ENCODE peak calls at places on chromosome 10, in five cellular contexts. N is A549, P is mesenchymal stem cell, H is neuronal stem cell, E is GM23338. K is an unnamed sample.

GRCh38 chr10:103690281-103690680 is 165.1 kb downstream of the SH3PXD2A start:
- DNase-seq in N (no peak), P (no peak), H (no peak), E (no peak), K (peak)

GRCh38 chr10:36640626-36641025 is 484.8 kb upstream of the ANKRD30A start:
- DNase-seq in P (no peak), N (no peak), H (no peak), E (no peak), K (no peak)

GRCh38 chr10:108598320-108598695 is 1325.0 kb downstream of the XPNPEP1 start:
- DNase-seq in E (peak), P (no peak), H (no peak), N (no peak), K (no peak)

GRCh38 chr10:72087969-72088878 is at the start of gene SPOCK2:
- DNase-seq in P (peak), N (no peak), E (peak), H (peak), K (no peak)

GRCh38 chr10:77899080-77899477 is 27.5 kb downstream of the DLG5 start:
- DNase-seq in E (no peak), N (peak), P (no peak), H (no peak), K (no peak)

GRCh38 chr10:3192856-3193635 is 20.5 kb upstream of the PITRM1 start:
- DNase-seq in P (peak), E (peak), N (peak), H (peak), K (no peak)

GRCh38 chr10:93065675-93066543 is 5.3 kb downstream of the CYP26C1 start:
- DNase-seq in P (no peak), H (no peak), N (no peak), E (peak), K (no peak)

GRCh38 chr10:788796-789748 is 99.6 kb upstream of the DIP2C start:
- DNase-seq in N (peak), E (peak), P (peak), H (peak), K (peak)

GRCh38 chr10:120480848-120481247 is 23.8 kb downstream of the PLPP4 start:
- DNase-seq in N (no peak), H (no peak), E (no peak), P (no peak), K (no peak)

GRCh38 chr10:43264324-43264986 is 2.4 kb downstream of the RASGEF1A start:
- DNase-seq in N (no peak), P (no peak), H (no peak), E (no peak), K (no peak)

GRCh38 chr10:3150961-3151360 is 21.6 kb downstream of the PITRM1 start:
- DNase-seq in H (no peak), N (no peak), P (no peak), E (no peak), K (no peak)

GRCh38 chr10:69953851-69954250 is 98.8 kb upstream of the MACROH2A2 start:
- DNase-seq in P (no peak), E (no peak), N (no peak), H (no peak), K (no peak)

GRCh38 chr10:118305730-118306129 is 36.4 kb downstream of the FAM204A start:
- DNase-seq in E (no peak), P (no peak), H (no peak), N (no peak), K (no peak)

GRCh38 chr10:25725917-25726716 is 207.9 kb upstream of the MYO3A start:
- DNase-seq in E (peak), P (peak), H (peak), N (peak), K (peak)

GRCh38 chr10:116720241-116721047 is 21.9 kb downstream of the HSPA12A start:
- DNase-seq in P (no peak), H (no peak), N (no peak), E (no peak), K (no peak)

GRCh38 chr10:21534611-21535493 is 820 bp downstream of the MLLT10 start:
- DNase-seq in P (peak), N (peak), H (no peak), E (peak), K (peak)

GRCh38 chr10:91838199-91838598 is 40.0 kb downstream of the TNKS2 start:
- DNase-seq in N (no peak), E (no peak), P (no peak), H (no peak), K (no peak)

GRCh38 chr10:93788413-93789208 is 30.9 kb downstream of the LGI1 start:
- DNase-seq in N (no peak), H (no peak), E (no peak), P (no peak), K (no peak)

GRCh38 chr10:131155218-131155902 is 156.2 kb downstream of the TCERG1L start:
- DNase-seq in E (no peak), H (no peak), N (no peak), P (no peak), K (no peak)

GRCh38 chr10:44465430-44466115 is 80.7 kb upstream of the CXCL12 start:
- DNase-seq in N (no peak), H (no peak), E (peak), P (peak), K (no peak)

GRCh38 chr10:124497196-124497990 is 35.8 kb downstream of the LHPP start:
- DNase-seq in N (no peak), H (no peak), E (no peak), P (no peak), K (no peak)

GRCh38 chr10:113630929-113631533 is 32.8 kb downstream of the NRAP start:
- DNase-seq in P (no peak), H (no peak), N (no peak), E (no peak), K (no peak)

GRCh38 chr10:111076682-111077661 is at the start of gene ADRA2A:
- DNase-seq in P (peak), N (peak), H (peak), E (peak), K (peak)

GRCh38 chr10:7819126-7819470 is 793 bp downstream of the TAF3 start:
- DNase-seq in P (peak), H (peak), N (peak), E (peak), K (peak)

GRCh38 chr10:53601260-53601875 is 828.8 kb upstream of the MBL2 start:
- DNase-seq in N (peak), E (peak), H (peak), P (peak), K (no peak)

GRCh38 chr10:12252882-12253546 is 57.0 kb downstream of the CDC123 start:
- DNase-seq in H (no peak), P (peak), N (peak), E (peak), K (no peak)

DNA sequence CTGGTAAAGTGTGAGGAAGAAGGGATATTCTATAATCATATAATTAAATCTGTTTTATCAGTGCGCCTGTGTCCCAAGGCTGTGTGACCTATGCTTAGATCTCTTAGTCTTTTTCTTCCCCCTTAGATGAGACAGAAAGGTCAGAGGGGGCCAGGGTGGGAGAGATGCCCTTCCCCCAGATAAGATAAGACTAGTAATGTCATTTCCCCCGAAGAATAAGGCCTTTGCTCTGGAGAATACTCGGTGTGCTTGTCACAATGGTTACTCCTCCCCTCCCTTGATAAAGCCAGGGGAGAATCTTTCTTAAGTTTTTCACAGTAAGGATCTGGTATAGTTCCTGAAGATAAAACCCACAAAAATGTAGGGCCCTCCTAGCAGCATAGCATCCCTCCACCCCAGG is 1041.8 kb downstream of the SORCS3 start:
- DNase-seq in H (no peak), P (no peak), E (no peak), N (no peak), K (no peak)
- H3K27ac ChIP-seq in H (no peak), P (no peak), E (no peak), N (no peak), K (no peak)

GRCh38 chr10:105597297-105597696 is 956.2 kb downstream of the SORCS3 start:
- DNase-seq in P (no peak), E (no peak), H (no peak), N (no peak), K (no peak)

GRCh38 chr10:105592468-105592867 is 951.4 kb downstream of the SORCS3 start:
- DNase-seq in N (no peak), E (no peak), H (no peak), P (no peak), K (no peak)

GRCh38 chr10:105594301-105594700 is 953.2 kb downstream of the SORCS3 start:
- DNase-seq in E (no peak), N (no peak), P (no peak), H (no peak), K (no peak)
- H3K27ac ChIP-seq in E (no peak), N (no peak), P (no peak), H (no peak), K (no peak)

GRCh38 chr10:6212806-6213205 is 10.1 kb downstream of the PFKFB3 start:
- DNase-seq in E (no peak), P (no peak), H (no peak), N (no peak), K (no peak)
- H3K27ac ChIP-seq in E (no peak), P (no peak), H (no peak), N (peak), K (peak)

GRCh38 chr10:49023752-49024151 is 84.1 kb upstream of the LRRC18 start:
- DNase-seq in E (no peak), P (peak), N (no peak), H (no peak), K (no peak)

GRCh38 chr10:49024484-49024883 is 84.8 kb upstream of the LRRC18 start:
- DNase-seq in N (no peak), E (no peak), H (no peak), P (no peak), K (no peak)

GRCh38 chr10:49025347-49025983 is 85.8 kb upstream of the LRRC18 start:
- DNase-seq in P (no peak), H (no peak), N (no peak), E (no peak), K (no peak)

GRCh38 chr10:49029666-49030065 is 85.7 kb downstream of the VSTM4 start:
- DNase-seq in P (no peak), E (no peak), N (no peak), H (no peak), K (no peak)

GRCh38 chr10:49028639-49029038 is 86.7 kb downstream of the VSTM4 start:
- DNase-seq in E (no peak), N (no peak), P (no peak), H (no peak), K (no peak)
- H3K27ac ChIP-seq in E (no peak), N (no peak), P (no peak), H (no peak), K (no peak)

GRCh38 chr10:59303018-59303417 is 59.3 kb downstream of the FAM13C start:
- DNase-seq in P (no peak), N (no peak), E (no peak), H (no peak), K (no peak)

GRCh38 chr10:59300386-59300785 is 62.0 kb downstream of the FAM13C start:
- DNase-seq in P (no peak), N (no peak), H (no peak), E (no peak), K (no peak)

GRCh38 chr10:59299933-59300332 is 62.4 kb downstream of the FAM13C start:
- DNase-seq in E (no peak), P (no peak), H (no peak), N (no peak), K (no peak)

GRCh38 chr10:59301067-59301674 is 61.2 kb downstream of the FAM13C start:
- DNase-seq in P (no peak), N (no peak), H (no peak), E (no peak), K (no peak)

GRCh38 chr10:59304521-59305097 is 57.7 kb downstream of the FAM13C start:
- DNase-seq in H (no peak), P (no peak), N (no peak), E (no peak), K (no peak)
- H3K27ac ChIP-seq in H (no peak), P (no peak), N (no peak), E (no peak), K (peak)

DNA sequence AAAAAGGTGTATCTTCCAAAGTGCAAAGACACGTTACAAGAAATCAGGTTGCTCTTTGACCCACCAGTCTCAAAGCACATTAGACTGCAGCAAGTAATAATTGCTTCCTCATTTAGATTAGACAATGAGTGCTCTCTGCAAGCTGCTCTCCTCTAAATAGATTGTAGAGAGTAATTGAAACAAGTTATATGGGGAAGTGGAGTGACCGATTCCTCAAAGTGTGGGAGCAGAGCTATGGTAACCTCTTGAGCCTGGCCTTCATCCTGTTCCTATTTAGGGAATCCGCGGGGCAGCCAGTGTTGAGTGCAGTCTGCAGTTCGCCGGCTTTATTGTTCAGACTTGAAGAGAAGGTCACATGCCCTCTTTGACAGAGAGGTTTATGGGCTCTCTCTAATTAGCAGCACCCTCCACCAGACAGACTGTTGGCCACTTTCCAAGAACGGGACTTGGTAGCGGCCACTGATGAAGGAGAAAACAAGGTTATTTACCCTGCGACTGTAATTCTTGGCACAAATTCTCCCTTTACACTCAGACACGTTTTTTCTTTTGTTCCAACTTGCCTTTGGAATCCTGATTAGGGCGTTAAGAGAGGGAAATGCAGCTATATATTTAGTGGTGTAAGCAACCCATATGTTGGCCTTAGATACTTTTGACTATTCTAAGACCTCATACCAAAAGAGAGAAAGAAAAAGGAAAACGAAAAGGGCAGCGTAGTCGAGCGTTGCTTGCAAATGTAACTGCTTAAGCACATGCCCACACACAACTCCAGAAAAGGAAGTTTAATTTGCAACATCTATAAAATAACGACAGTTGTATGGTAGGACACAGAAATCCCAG is 107.5 kb downstream of the REEP3 start:
- DNase-seq in E (peak), P (peak), H (peak), N (no peak), K (no peak)
- H3K27ac ChIP-seq in E (peak), P (peak), H (peak), N (peak), K (peak)

GRCh38 chr10:95756061-95756751 is at the start of gene ENTPD1:
- DNase-seq in E (peak), H (no peak), P (peak), N (no peak), K (no peak)
- H3K27ac ChIP-seq in E (no peak), H (no peak), P (no peak), N (no peak), K (peak)

DNA sequence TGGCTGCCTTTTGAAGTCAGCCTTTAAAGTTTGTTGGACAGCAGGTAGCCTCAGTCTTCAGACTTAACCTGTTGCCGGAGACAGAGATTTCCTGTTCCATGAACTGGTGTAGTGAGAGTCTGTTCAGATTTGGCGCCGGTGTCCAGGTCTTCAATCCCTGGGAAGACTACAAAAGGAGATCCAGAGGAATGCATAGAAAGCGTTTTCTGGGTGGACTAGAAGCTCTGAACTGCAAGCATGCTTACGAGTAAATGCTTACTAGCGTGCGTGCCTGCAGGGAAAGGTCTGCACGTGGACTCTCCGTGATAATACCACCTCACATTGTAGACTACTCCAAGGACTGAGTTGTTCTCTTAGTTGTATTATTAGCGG is 872 bp downstream of the GLRX3 start:
- DNase-seq in E (no peak), N (peak), H (peak), P (peak), K (no peak)
- H3K27ac ChIP-seq in E (no peak), N (peak), H (no peak), P (peak), K (peak)

GRCh38 chr10:132518572-132519381 is 18.8 kb upstream of the INPP5A start:
- DNase-seq in P (peak), E (peak), N (no peak), H (no peak), K (no peak)
- H3K27ac ChIP-seq in P (no peak), E (no peak), N (peak), H (no peak), K (peak)

GRCh38 chr10:5942471-5942870 is 34.9 kb downstream of the IL15RA start:
- DNase-seq in P (no peak), N (no peak), H (no peak), E (no peak), K (no peak)
- H3K27ac ChIP-seq in P (no peak), N (no peak), H (no peak), E (no peak), K (peak)